ENCODE peak calls at places on chromosomes 1 and 21, in eight cellular contexts. One of them, this sample, is unnamed.

GRCh38 chr1:32142446-32143301 is 34.8 kb downstream of the KPNA6 start:
- DNase-seq in Daoy: peak; percentile 51
- DNase-seq in nephron progenitor cell: no peak
- DNase-seq in endothelial cell of umbilical vein: no peak
- DNase-seq in progenitor cell of endocrine pancreas: no peak
- DNase-seq in amniotic stem cell: peak; percentile 25
- DNase-seq in activated CD8-positive, alpha-beta memory T cell treated with anti-CD3 and anti-CD28 coated beads, Interleukin-2, amount 50 U/mL, for 48 hours: no peak
- DNase-seq in activated CD4-positive, alpha-beta T cell treated with anti-CD3 and anti-CD28 coated beads, Interleukin-2, amount 10 ng/mL, durations not matched to agents 7 days and 5 days: no peak
- DNase-seq in this sample: peak; percentile 26

GRCh38 chr1:68015960-68016359 is 34.5 kb downstream of the DIRAS3 start:
- DNase-seq in endothelial cell of umbilical vein: no peak
- DNase-seq in activated CD8-positive, alpha-beta memory T cell treated with anti-CD3 and anti-CD28 coated beads, Interleukin-2, amount 50 U/mL, for 48 hours: no peak
- DNase-seq in activated CD4-positive, alpha-beta T cell treated with anti-CD3 and anti-CD28 coated beads, Interleukin-2, amount 10 ng/mL, durations not matched to agents 7 days and 5 days: no peak
- DNase-seq in Daoy: no peak
- DNase-seq in progenitor cell of endocrine pancreas: no peak
- DNase-seq in amniotic stem cell: no peak
- DNase-seq in nephron progenitor cell: no peak
- DNase-seq in this sample: no peak

GRCh38 chr1:37866491-37866890 is 7.1 kb upstream of the MTF1 start:
- DNase-seq in endothelial cell of umbilical vein: no peak
- DNase-seq in activated CD4-positive, alpha-beta T cell treated with anti-CD3 and anti-CD28 coated beads, Interleukin-2, amount 10 ng/mL, durations not matched to agents 7 days and 5 days: no peak
- DNase-seq in progenitor cell of endocrine pancreas: no peak
- DNase-seq in nephron progenitor cell: no peak
- DNase-seq in activated CD8-positive, alpha-beta memory T cell treated with anti-CD3 and anti-CD28 coated beads, Interleukin-2, amount 50 U/mL, for 48 hours: no peak
- DNase-seq in Daoy: no peak
- DNase-seq in amniotic stem cell: no peak
- DNase-seq in this sample: no peak

GRCh38 chr1:24641646-24642151 is 1.4 kb upstream of the SRRM1 start:
- DNase-seq in amniotic stem cell: no peak
- DNase-seq in progenitor cell of endocrine pancreas: no peak
- DNase-seq in endothelial cell of umbilical vein: peak; percentile 28
- DNase-seq in Daoy: peak; percentile 19
- DNase-seq in activated CD8-positive, alpha-beta memory T cell treated with anti-CD3 and anti-CD28 coated beads, Interleukin-2, amount 50 U/mL, for 48 hours: peak; percentile 76
- DNase-seq in activated CD4-positive, alpha-beta T cell treated with anti-CD3 and anti-CD28 coated beads, Interleukin-2, amount 10 ng/mL, durations not matched to agents 7 days and 5 days: peak; percentile 28
- DNase-seq in nephron progenitor cell: peak; percentile 26
- DNase-seq in this sample: peak; percentile 12

GRCh38 chr1:208107817-208108608 is 136.2 kb downstream of the PLXNA2 start:
- DNase-seq in activated CD8-positive, alpha-beta memory T cell treated with anti-CD3 and anti-CD28 coated beads, Interleukin-2, amount 50 U/mL, for 48 hours: no peak
- DNase-seq in endothelial cell of umbilical vein: peak; percentile 49
- DNase-seq in Daoy: peak; percentile 78
- DNase-seq in activated CD4-positive, alpha-beta T cell treated with anti-CD3 and anti-CD28 coated beads, Interleukin-2, amount 10 ng/mL, durations not matched to agents 7 days and 5 days: no peak
- DNase-seq in progenitor cell of endocrine pancreas: no peak
- DNase-seq in amniotic stem cell: no peak
- DNase-seq in nephron progenitor cell: no peak
- DNase-seq in this sample: no peak

GRCh38 chr1:216923601-216924000 is 200.4 kb upstream of the ESRRG start:
- DNase-seq in Daoy: no peak
- DNase-seq in amniotic stem cell: no peak
- DNase-seq in endothelial cell of umbilical vein: no peak
- DNase-seq in nephron progenitor cell: no peak
- DNase-seq in activated CD4-positive, alpha-beta T cell treated with anti-CD3 and anti-CD28 coated beads, Interleukin-2, amount 10 ng/mL, durations not matched to agents 7 days and 5 days: no peak
- DNase-seq in activated CD8-positive, alpha-beta memory T cell treated with anti-CD3 and anti-CD28 coated beads, Interleukin-2, amount 50 U/mL, for 48 hours: no peak
- DNase-seq in progenitor cell of endocrine pancreas: no peak
- DNase-seq in this sample: no peak

GRCh38 chr1:32239335-32239734 is 7.7 kb upstream of the FAM167B start:
- DNase-seq in activated CD8-positive, alpha-beta memory T cell treated with anti-CD3 and anti-CD28 coated beads, Interleukin-2, amount 50 U/mL, for 48 hours: no peak
- DNase-seq in nephron progenitor cell: peak; percentile 21
- DNase-seq in amniotic stem cell: no peak
- DNase-seq in Daoy: no peak
- DNase-seq in activated CD4-positive, alpha-beta T cell treated with anti-CD3 and anti-CD28 coated beads, Interleukin-2, amount 10 ng/mL, durations not matched to agents 7 days and 5 days: no peak
- DNase-seq in endothelial cell of umbilical vein: no peak
- DNase-seq in progenitor cell of endocrine pancreas: no peak
- DNase-seq in this sample: no peak

GRCh38 chr1:74933500-74933899 is 200.5 kb downstream of the TYW3 start:
- DNase-seq in nephron progenitor cell: no peak
- DNase-seq in amniotic stem cell: no peak
- DNase-seq in endothelial cell of umbilical vein: no peak
- DNase-seq in Daoy: no peak
- DNase-seq in progenitor cell of endocrine pancreas: no peak
- DNase-seq in activated CD4-positive, alpha-beta T cell treated with anti-CD3 and anti-CD28 coated beads, Interleukin-2, amount 10 ng/mL, durations not matched to agents 7 days and 5 days: no peak
- DNase-seq in activated CD8-positive, alpha-beta memory T cell treated with anti-CD3 and anti-CD28 coated beads, Interleukin-2, amount 50 U/mL, for 48 hours: no peak
- DNase-seq in this sample: no peak

GRCh38 chr1:2302292-2302925 is 74.3 kb downstream of the SKI start:
- DNase-seq in progenitor cell of endocrine pancreas: no peak
- DNase-seq in Daoy: no peak
- DNase-seq in activated CD4-positive, alpha-beta T cell treated with anti-CD3 and anti-CD28 coated beads, Interleukin-2, amount 10 ng/mL, durations not matched to agents 7 days and 5 days: no peak
- DNase-seq in amniotic stem cell: no peak
- DNase-seq in nephron progenitor cell: no peak
- DNase-seq in endothelial cell of umbilical vein: no peak
- DNase-seq in activated CD8-positive, alpha-beta memory T cell treated with anti-CD3 and anti-CD28 coated beads, Interleukin-2, amount 50 U/mL, for 48 hours: no peak
- DNase-seq in this sample: no peak

GRCh38 chr1:88593358-88593757 is 90.7 kb upstream of the PKN2 start:
- DNase-seq in Daoy: no peak
- DNase-seq in amniotic stem cell: no peak
- DNase-seq in progenitor cell of endocrine pancreas: no peak
- DNase-seq in activated CD4-positive, alpha-beta T cell treated with anti-CD3 and anti-CD28 coated beads, Interleukin-2, amount 10 ng/mL, durations not matched to agents 7 days and 5 days: no peak
- DNase-seq in activated CD8-positive, alpha-beta memory T cell treated with anti-CD3 and anti-CD28 coated beads, Interleukin-2, amount 50 U/mL, for 48 hours: no peak
- DNase-seq in endothelial cell of umbilical vein: no peak
- DNase-seq in nephron progenitor cell: no peak
- DNase-seq in this sample: no peak

GRCh38 chr21:28832013-28832714 is 160.5 kb downstream of the LTN1 start:
- DNase-seq in activated CD8-positive, alpha-beta memory T cell treated with anti-CD3 and anti-CD28 coated beads, Interleukin-2, amount 50 U/mL, for 48 hours: no peak
- DNase-seq in Daoy: peak; percentile 8
- DNase-seq in progenitor cell of endocrine pancreas: no peak
- DNase-seq in activated CD4-positive, alpha-beta T cell treated with anti-CD3 and anti-CD28 coated beads, Interleukin-2, amount 10 ng/mL, durations not matched to agents 7 days and 5 days: peak; percentile 58
- DNase-seq in nephron progenitor cell: no peak
- DNase-seq in amniotic stem cell: no peak
- DNase-seq in endothelial cell of umbilical vein: peak; percentile 55
- DNase-seq in this sample: no peak

GRCh38 chr1:21936366-21937031 is 611 bp downstream of the HSPG2 start:
- DNase-seq in amniotic stem cell: no peak
- DNase-seq in progenitor cell of endocrine pancreas: no peak
- DNase-seq in activated CD8-positive, alpha-beta memory T cell treated with anti-CD3 and anti-CD28 coated beads, Interleukin-2, amount 50 U/mL, for 48 hours: no peak
- DNase-seq in endothelial cell of umbilical vein: no peak
- DNase-seq in Daoy: peak; percentile 44
- DNase-seq in activated CD4-positive, alpha-beta T cell treated with anti-CD3 and anti-CD28 coated beads, Interleukin-2, amount 10 ng/mL, durations not matched to agents 7 days and 5 days: no peak
- DNase-seq in nephron progenitor cell: peak; percentile 43
- DNase-seq in this sample: no peak

GRCh38 chr1:198711837-198712236 is 73.0 kb downstream of the PTPRC start:
- DNase-seq in Daoy: no peak
- DNase-seq in activated CD4-positive, alpha-beta T cell treated with anti-CD3 and anti-CD28 coated beads, Interleukin-2, amount 10 ng/mL, durations not matched to agents 7 days and 5 days: no peak
- DNase-seq in endothelial cell of umbilical vein: no peak
- DNase-seq in nephron progenitor cell: no peak
- DNase-seq in amniotic stem cell: no peak
- DNase-seq in activated CD8-positive, alpha-beta memory T cell treated with anti-CD3 and anti-CD28 coated beads, Interleukin-2, amount 50 U/mL, for 48 hours: no peak
- DNase-seq in progenitor cell of endocrine pancreas: no peak
- DNase-seq in this sample: no peak

GRCh38 chr1:209485167-209485566 is 98.3 kb upstream of the CAMK1G start:
- DNase-seq in nephron progenitor cell: no peak
- DNase-seq in activated CD8-positive, alpha-beta memory T cell treated with anti-CD3 and anti-CD28 coated beads, Interleukin-2, amount 50 U/mL, for 48 hours: no peak
- DNase-seq in Daoy: peak; percentile 86
- DNase-seq in amniotic stem cell: no peak
- DNase-seq in progenitor cell of endocrine pancreas: no peak
- DNase-seq in activated CD4-positive, alpha-beta T cell treated with anti-CD3 and anti-CD28 coated beads, Interleukin-2, amount 10 ng/mL, durations not matched to agents 7 days and 5 days: no peak
- DNase-seq in endothelial cell of umbilical vein: no peak
- DNase-seq in this sample: peak; percentile 47

GRCh38 chr21:33207471-33208149 is 22.1 kb upstream of the IFNAR2 start:
- DNase-seq in nephron progenitor cell: no peak
- DNase-seq in activated CD4-positive, alpha-beta T cell treated with anti-CD3 and anti-CD28 coated beads, Interleukin-2, amount 10 ng/mL, durations not matched to agents 7 days and 5 days: no peak
- DNase-seq in progenitor cell of endocrine pancreas: no peak
- DNase-seq in amniotic stem cell: no peak
- DNase-seq in Daoy: no peak
- DNase-seq in activated CD8-positive, alpha-beta memory T cell treated with anti-CD3 and anti-CD28 coated beads, Interleukin-2, amount 50 U/mL, for 48 hours: no peak
- DNase-seq in endothelial cell of umbilical vein: no peak
- DNase-seq in this sample: no peak

GRCh38 chr1:209370616-209371015 is 212.9 kb upstream of the CAMK1G start:
- DNase-seq in amniotic stem cell: no peak
- DNase-seq in activated CD8-positive, alpha-beta memory T cell treated with anti-CD3 and anti-CD28 coated beads, Interleukin-2, amount 50 U/mL, for 48 hours: no peak
- DNase-seq in progenitor cell of endocrine pancreas: no peak
- DNase-seq in endothelial cell of umbilical vein: no peak
- DNase-seq in Daoy: no peak
- DNase-seq in activated CD4-positive, alpha-beta T cell treated with anti-CD3 and anti-CD28 coated beads, Interleukin-2, amount 10 ng/mL, durations not matched to agents 7 days and 5 days: no peak
- DNase-seq in nephron progenitor cell: no peak
- DNase-seq in this sample: no peak

GRCh38 chr1:169108897-169109560 is 2.5 kb downstream of the ATP1B1 start:
- DNase-seq in nephron progenitor cell: no peak
- DNase-seq in amniotic stem cell: no peak
- DNase-seq in Daoy: peak; percentile 50
- DNase-seq in progenitor cell of endocrine pancreas: no peak
- DNase-seq in activated CD4-positive, alpha-beta T cell treated with anti-CD3 and anti-CD28 coated beads, Interleukin-2, amount 10 ng/mL, durations not matched to agents 7 days and 5 days: no peak
- DNase-seq in activated CD8-positive, alpha-beta memory T cell treated with anti-CD3 and anti-CD28 coated beads, Interleukin-2, amount 50 U/mL, for 48 hours: no peak
- DNase-seq in endothelial cell of umbilical vein: no peak
- DNase-seq in this sample: peak; percentile 50

GRCh38 chr1:19338323-19338762 is 26.2 kb downstream of the SLC66A1 start:
- DNase-seq in nephron progenitor cell: peak; percentile 67
- DNase-seq in activated CD8-positive, alpha-beta memory T cell treated with anti-CD3 and anti-CD28 coated beads, Interleukin-2, amount 50 U/mL, for 48 hours: no peak
- DNase-seq in progenitor cell of endocrine pancreas: peak; percentile 39
- DNase-seq in Daoy: no peak
- DNase-seq in activated CD4-positive, alpha-beta T cell treated with anti-CD3 and anti-CD28 coated beads, Interleukin-2, amount 10 ng/mL, durations not matched to agents 7 days and 5 days: no peak
- DNase-seq in endothelial cell of umbilical vein: no peak
- DNase-seq in amniotic stem cell: no peak
- DNase-seq in this sample: peak; percentile 51

This sample was measured in cerebellum.